ENCODE peak calls at places on chromosome 20, in six cellular contexts. E, K, Z, M, C and I are unnamed samples.

GRCh38 chr20:5642155-5642981 is 107.8 kb upstream of the SHLD1 start:
- DNase-seq in Z (no peak), C (no peak), E (no peak), M (no peak), K (no peak), I (no peak)

GRCh38 chr20:51022227-51022802 is 592 bp downstream of the KCNG1 start:
- DNase-seq in Z (no peak), E (no peak), C (no peak), M (no peak), K (no peak), I (no peak)

GRCh38 chr20:33689973-33690372 is 3.8 kb upstream of the E2F1 start:
- DNase-seq in M (peak; percentile 50), E (no peak), K (no peak), Z (peak; percentile 57), C (no peak), I (no peak)

GRCh38 chr20:51132286-51132810 is 109.4 kb upstream of the KCNG1 start:
- DNase-seq in C (no peak), M (no peak), E (no peak), K (no peak), Z (no peak), I (no peak)

GRCh38 chr20:1388253-1388652 is 4.6 kb downstream of the FKBP1A start:
- DNase-seq in Z (no peak), K (no peak), M (no peak), E (no peak), C (no peak), I (no peak)

GRCh38 chr20:6636209-6637159 is 131.0 kb upstream of the BMP2 start:
- DNase-seq in E (no peak), C (no peak), K (no peak), M (peak; percentile 63), Z (no peak), I (no peak)

GRCh38 chr20:7836076-7836475 is 104.2 kb downstream of the HAO1 start:
- DNase-seq in Z (no peak), K (no peak), M (no peak), E (no peak), C (no peak), I (no peak)

GRCh38 chr20:44089987-44090674 is 96.9 kb downstream of the JPH2 start:
- DNase-seq in E (no peak), M (peak; percentile 25), Z (peak; percentile 43), K (peak; percentile 61), C (peak; percentile 57), I (no peak)

GRCh38 chr20:16314320-16314719 is 258.9 kb downstream of the KIF16B start:
- DNase-seq in E (no peak), K (no peak), Z (no peak), M (no peak), C (peak; percentile 69), I (no peak)

GRCh38 chr20:5859611-5860010 is 90.7 kb downstream of the TRMT6 start:
- DNase-seq in E (no peak), C (no peak), K (no peak), M (no peak), Z (no peak), I (no peak)

GRCh38 chr20:11159728-11160127 is 485.9 kb upstream of the JAG1 start:
- DNase-seq in K (no peak), E (no peak), Z (no peak), M (no peak), C (peak; percentile 23), I (no peak)

GRCh38 chr20:12153616-12154015 is 235.9 kb downstream of the BTBD3 start:
- DNase-seq in K (no peak), C (no peak), M (no peak), Z (no peak), E (no peak), I (no peak)

GRCh38 chr20:21513881-21514540 is at the start of gene NKX2-2:
- DNase-seq in E (no peak), Z (no peak), M (no peak), K (no peak), C (no peak), I (no peak)

GRCh38 chr20:21516861-21517565 is 3.1 kb upstream of the NKX2-2 start:
- DNase-seq in C (no peak), E (no peak), K (no peak), Z (no peak), M (no peak), I (no peak)

GRCh38 chr20:21514553-21515251 is 838 bp upstream of the NKX2-2 start:
- DNase-seq in E (no peak), C (no peak), Z (no peak), K (no peak), M (no peak), I (no peak)

GRCh38 chr20:21516180-21516567 is 2.3 kb upstream of the NKX2-2 start:
- DNase-seq in Z (no peak), C (no peak), K (no peak), E (no peak), M (no peak), I (no peak)

DNA sequence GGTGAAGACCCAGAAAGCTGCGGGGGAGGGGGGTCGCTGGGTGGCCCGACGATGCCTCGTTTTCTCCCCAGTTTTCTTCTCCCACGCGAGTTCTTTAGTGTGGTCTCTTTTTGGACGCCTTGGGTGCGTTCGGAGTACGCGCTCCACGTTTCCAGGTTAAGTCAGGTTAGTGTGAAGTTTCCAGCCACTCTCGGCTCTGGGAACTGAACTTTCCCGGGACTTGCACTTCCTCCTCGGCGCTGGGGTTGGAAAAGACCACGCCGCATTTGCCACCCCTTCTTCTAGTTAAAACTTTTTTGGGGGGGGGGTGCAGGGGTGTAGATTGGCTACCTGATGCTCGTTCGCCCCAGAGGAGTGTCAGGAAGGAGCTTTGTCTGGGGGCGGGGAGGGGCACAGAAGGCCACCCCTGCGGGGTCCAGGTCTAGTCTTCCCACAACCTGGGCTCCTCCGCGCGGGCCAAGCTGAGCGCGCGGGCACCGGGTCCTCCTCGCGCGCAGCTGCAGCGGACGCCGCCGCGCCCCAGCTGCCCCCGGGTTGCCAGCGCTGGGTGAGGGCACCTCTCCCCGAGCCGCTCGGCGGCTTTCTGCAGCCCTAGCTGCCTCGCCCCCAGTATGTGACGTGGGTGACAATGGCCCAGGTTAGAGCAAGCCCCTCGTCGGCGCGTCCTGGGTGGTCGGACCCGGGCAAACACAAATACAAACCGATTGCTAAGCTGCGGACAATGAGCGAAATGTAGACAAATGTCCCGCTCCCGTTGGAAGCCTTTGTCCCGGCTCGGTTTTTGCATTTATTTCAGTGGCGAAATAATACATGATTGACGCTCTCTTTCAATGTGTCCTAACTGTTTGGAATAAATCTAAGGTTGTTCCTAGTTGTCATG is 1.7 kb upstream of the NKX2-2 start:
- DNase-seq in K (no peak), Z (no peak), M (no peak), C (no peak), E (no peak), I (no peak)
- H3K4me3 ChIP-seq in K (no peak overlapping the region), Z (no peak overlapping the region), M (no peak overlapping the region), C (no peak overlapping the region), E (peak overlapping the region; percentile 55), I (peak overlapping the region; percentile 18)

GRCh38 chr20:49750611-49751396 is 37.1 kb upstream of the B4GALT5 start:
- DNase-seq in C (peak; percentile 86), M (no peak), K (no peak), E (no peak), Z (no peak), I (no peak)

GRCh38 chr20:49751397-49751735 is 37.7 kb upstream of the B4GALT5 start:
- DNase-seq in K (no peak), Z (no peak), M (no peak), E (no peak), C (no peak), I (no peak)

GRCh38 chr20:49752504-49752903 is 38.8 kb upstream of the B4GALT5 start:
- DNase-seq in C (no peak), K (no peak), Z (no peak), E (no peak), M (no peak), I (no peak)

GRCh38 chr20:49748525-49748838 is 34.8 kb upstream of the B4GALT5 start:
- DNase-seq in C (no peak), K (no peak), E (no peak), M (no peak), Z (no peak), I (no peak)

DNA sequence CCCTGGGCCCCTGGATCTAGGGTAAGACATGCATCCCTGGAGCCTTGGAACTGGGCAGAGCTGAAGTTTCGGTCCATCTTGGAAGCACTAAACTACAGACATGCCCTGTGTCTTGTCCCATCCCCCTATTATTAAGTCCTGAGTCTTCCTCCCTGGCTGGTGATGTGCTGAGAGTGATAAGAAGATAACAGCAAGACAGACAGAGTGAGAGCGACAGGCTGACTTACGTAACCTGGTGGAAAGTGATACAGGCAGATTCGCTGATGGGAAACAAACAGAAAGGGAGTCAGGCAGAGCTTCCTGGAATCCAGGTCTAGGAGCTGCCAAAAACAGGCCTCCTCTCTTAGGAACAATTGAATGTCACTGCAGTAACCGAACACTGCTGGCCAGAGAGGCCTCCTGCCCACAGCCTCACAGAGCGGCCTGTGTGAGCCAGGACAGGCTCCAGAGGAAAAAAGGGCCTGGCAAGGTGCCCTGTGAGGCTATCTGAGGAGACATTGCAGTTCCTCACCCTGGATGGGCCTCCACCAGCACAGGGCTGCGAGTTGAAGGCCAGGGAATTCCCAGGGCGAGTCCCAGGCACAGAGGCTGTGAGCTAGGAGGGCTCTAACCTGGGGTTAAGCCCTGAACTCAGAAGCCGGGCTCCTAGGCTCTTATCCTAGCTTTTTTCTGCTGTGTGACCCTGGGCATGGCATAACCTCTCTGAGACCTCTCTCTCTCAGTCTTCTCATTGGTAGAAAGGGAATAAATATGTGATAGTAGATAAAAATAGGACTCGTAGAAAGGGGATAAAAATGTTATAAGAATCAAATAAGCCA is 34.2 kb upstream of the B4GALT5 start:
- DNase-seq in M (peak; percentile 57), E (no peak), Z (peak; percentile 68), K (no peak), C (no peak), I (no peak)
- TF ChIP-seq ZNF274 in M (no peak), E (no peak), Z (no peak), K (no peak), C (no peak), I (no peak)

GRCh38 chr20:9838378-9839295 is at the start of gene PAK5:
- DNase-seq in C (no peak), K (peak; percentile 1), M (peak; percentile 53), Z (no peak), E (peak; percentile 85), I (peak; percentile 89)
- TF ChIP-seq YY1 in C (no peak), K (no peak), M (no peak), Z (no peak), E (no peak), I (no peak)

GRCh38 chr20:47317127-47317895 is 39.2 kb downstream of the ZMYND8 start:
- DNase-seq in M (peak; percentile 56), E (no peak), C (no peak), K (peak; percentile 87), Z (peak; percentile 75), I (peak; percentile 77)
- H3K4me3 ChIP-seq in M (peak overlapping the region; percentile 55), E (peak overlapping the region; percentile 58), C (no peak overlapping the region), K (peak overlapping the region; percentile 51), Z (no peak overlapping the region), I (peak overlapping the region; percentile 48)